ENCODE peak calls at places on chromosomes 3 and 15, in four cellular contexts. C, R, D and I are unnamed samples.

GRCh38 chr15:85711590-85712192 is 83.0 kb downstream of the KLHL25 start:
- DNase-seq in R (no peak), D (no peak), C (no peak), I (no peak)

GRCh38 chr3:38853021-38853420 is 37.0 kb upstream of the SCN10A start:
- DNase-seq in D (no peak), R (no peak), C (no peak), I (no peak)

GRCh38 chr3:107600784-107601183 is 78.0 kb downstream of the BBX start:
- DNase-seq in R (no peak), D (no peak), C (no peak), I (no peak)

GRCh38 chr3:63128380-63128779 is 149.7 kb upstream of the SYNPR start:
- DNase-seq in C (no peak), R (no peak), D (no peak), I (no peak)

GRCh38 chr3:125165189-125165947 is 47.2 kb downstream of the SLC12A8 start:
- DNase-seq in D (no peak), R (no peak), C (peak; percentile 62), I (no peak)

GRCh38 chr15:62777657-62778056 is 264.9 kb upstream of the TPM1 start:
- DNase-seq in R (no peak), C (no peak), D (no peak), I (no peak)

GRCh38 chr3:14172480-14172879 is 5.9 kb downstream of the XPC start:
- DNase-seq in D (no peak), C (no peak), R (no peak), I (no peak)

GRCh38 chr3:156389151-156389760 is 165.7 kb downstream of the SSR3 start:
- DNase-seq in D (no peak), R (no peak), C (no peak), I (no peak)

GRCh38 chr15:29854413-29854812 is 32.1 kb upstream of the TJP1 start:
- DNase-seq in C (no peak), D (no peak), R (no peak), I (no peak)

GRCh38 chr3:49498239-49498638 is 28.2 kb downstream of the DAG1 start:
- DNase-seq in R (no peak), D (no peak), C (no peak), I (no peak)

GRCh38 chr15:93018574-93018973 is 70.4 kb downstream of the RGMA start:
- DNase-seq in D (no peak), R (no peak), C (no peak), I (no peak)

GRCh38 chr3:69082805-69083204 is 1.9 kb upstream of the ARL6IP5 start:
- DNase-seq in C (no peak), D (no peak), R (no peak), I (no peak)

GRCh38 chr3:69086133-69086722 is 1.5 kb downstream of the ARL6IP5 start:
- DNase-seq in R (peak; percentile 97), C (peak; percentile 84), D (peak; percentile 15), I (peak; percentile 86)

GRCh38 chr3:69084326-69084667 is 440 bp upstream of the ARL6IP5 start:
- DNase-seq in C (no peak), R (no peak), D (peak; percentile 14), I (no peak)

GRCh38 chr3:69085543-69086132 is 901 bp downstream of the ARL6IP5 start:
- DNase-seq in C (no peak), R (no peak), D (peak; percentile 15), I (peak; percentile 86)

DNA sequence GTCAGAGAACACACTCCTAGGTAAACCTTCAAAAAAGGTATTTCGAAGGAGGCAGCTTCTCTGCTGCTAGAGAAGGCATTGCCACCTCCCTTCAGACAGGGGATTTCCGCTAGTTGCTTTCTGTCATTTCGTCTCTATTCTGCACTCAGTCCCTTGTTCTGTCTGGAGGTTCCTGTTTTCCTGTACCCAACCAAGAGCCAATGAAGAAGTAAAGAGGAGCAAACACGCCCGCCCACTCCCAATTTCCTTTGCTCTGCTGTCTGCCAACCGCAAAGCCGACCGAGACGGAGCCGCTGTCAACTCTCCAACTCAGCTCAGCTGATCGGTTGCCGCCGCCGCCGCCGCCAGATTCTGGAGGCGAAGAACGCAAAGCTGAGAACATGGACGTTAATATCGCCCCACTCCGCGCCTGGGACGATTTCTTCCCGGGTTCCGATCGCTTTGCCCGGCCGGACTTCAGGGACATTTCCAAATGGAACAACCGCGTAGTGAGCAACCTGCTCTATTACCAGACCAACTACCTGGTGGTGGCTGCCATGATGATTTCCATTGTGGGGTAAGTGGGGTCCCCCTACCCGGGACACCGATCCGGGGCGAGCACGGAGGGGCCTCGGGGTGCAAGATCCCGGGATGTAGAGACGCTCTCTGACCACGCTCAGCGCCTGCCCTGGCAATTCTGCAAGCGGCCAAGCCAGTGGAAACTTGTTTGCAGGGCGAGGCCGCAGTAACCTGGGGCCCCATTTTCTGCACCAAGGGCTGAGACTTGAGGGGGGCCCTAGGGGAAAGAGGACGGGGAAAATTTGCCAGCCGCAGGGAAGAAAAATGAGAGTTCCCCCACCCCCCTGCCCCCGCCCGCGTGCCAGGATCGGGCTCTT is at the start of gene ARL6IP5:
- DNase-seq in R (peak; percentile 96), C (peak; percentile 92), D (peak; percentile 77), I (peak; percentile 99)
- TF ChIP-seq POLR2A in R (peak; percentile 58), C (peak; percentile 76), D (peak; percentile 49), I (peak; percentile 61)

GRCh38 chr15:78879517-78880241 is 7.0 kb downstream of the MORF4L1 start:
- DNase-seq in C (no peak), D (no peak), R (no peak), I (no peak)
- H3K4me1 ChIP-seq in C (peaks cover 95% of the 10 kb centered on the region), D (peaks cover 29% of the 10 kb centered on the region), R (peaks cover 58% of the 10 kb centered on the region), I (peaks cover 93% of the 10 kb centered on the region)

DNA sequence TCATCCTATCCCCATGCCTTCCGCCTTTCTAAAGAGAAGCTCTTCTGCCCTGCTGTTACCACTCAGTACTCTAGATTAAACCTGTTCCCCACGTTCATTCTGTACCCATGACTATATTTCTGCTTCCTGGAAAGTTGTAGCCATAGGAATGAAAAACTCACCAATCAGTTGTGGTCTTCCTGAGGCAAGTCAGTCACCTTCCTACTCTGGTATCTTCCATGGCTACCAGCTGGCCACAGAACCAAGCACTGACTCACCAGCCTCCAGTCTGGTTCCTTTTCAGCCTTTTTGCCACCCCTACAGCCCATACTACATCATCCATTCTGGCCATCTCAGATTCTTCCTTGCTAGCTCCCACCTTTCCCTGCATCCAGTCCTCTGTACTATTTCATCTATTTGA is 46.4 kb downstream of the TMEM44 start:
- DNase-seq in D (no peak), R (no peak), C (no peak), I (no peak)
- TF ChIP-seq POLR2A in D (no peak), R (no peak), C (no peak), I (no peak)

GRCh38 chr3:141486416-141486734 is 452 bp upstream of the RASA2 start:
- DNase-seq in R (no peak), C (peak; percentile 30), D (no peak), I (peak; percentile 73)
- H3K4me1 ChIP-seq in R (no peaks in the 10 kb centered on the region), C (peaks cover 48% of the 10 kb centered on the region), D (peaks cover 35% of the 10 kb centered on the region), I (peaks cover 50% of the 10 kb centered on the region)